ENCODE peak calls at places on chromosome 20, in six cellular contexts. A is CD8-positive, alpha-beta memory T cell; J is memory B cell; W is posterior vena cava; L is stimulated activated CD8-positive, alpha-beta memory T cell treated with anti-CD3 and anti-CD28 coated beads, Interleukin-12 subunit alpha, Interleukin-12 subunit beta, amount 100 ng/mL, for 4 hours; R is BJ. G is an unnamed sample.

GRCh38 chr20:34235875-34236274 is 5.3 kb upstream of the ASIP start:
- DNase-seq in R (no peak), A (no peak), J (no peak), L (no peak), W (no peak), G (no peak)

GRCh38 chr20:44579313-44580090 is 2.9 kb upstream of the PKIG start:
- DNase-seq in R (no peak), A (no peak), J (no peak), W (no peak), L (no peak), G (no peak)

GRCh38 chr20:63321148-63321831 is 28.3 kb downstream of the COL20A1 start:
- DNase-seq in J (no peak), A (no peak), R (peak), L (no peak), W (peak), G (no peak)

GRCh38 chr20:56566621-56567020 is 33.6 kb downstream of the FAM209B start:
- DNase-seq in J (no peak), L (no peak), A (no peak), R (no peak), W (no peak), G (no peak)

GRCh38 chr20:58661298-58662141 is 10.4 kb downstream of the STX16 start:
- DNase-seq in W (no peak), J (no peak), R (no peak), L (no peak), A (no peak), G (no peak)

GRCh38 chr20:61759286-61760065 is 306.2 kb downstream of the TAF4 start:
- DNase-seq in J (no peak), L (no peak), W (peak), R (no peak), A (no peak), G (no peak)

GRCh38 chr20:49276895-49277785 is 717 bp downstream of the ZNFX1 start:
- DNase-seq in R (no peak), W (peak), L (peak), A (peak), J (no peak), G (peak)

GRCh38 chr20:30919514-30920188 is 337.8 kb upstream of the DEFB115 start:
- DNase-seq in J (no peak), L (no peak), R (no peak), A (no peak), W (peak), G (no peak)

GRCh38 chr20:17559338-17559737 is 10.5 kb upstream of the DSTN start:
- DNase-seq in L (no peak), W (no peak), J (no peak), A (no peak), R (no peak), G (no peak)

GRCh38 chr20:16761305-16761829 is 13.2 kb downstream of the OTOR start:
- DNase-seq in A (peak), R (peak), L (peak), J (peak), W (no peak), G (peak)

GRCh38 chr20:34643919-34644318 is 33.0 kb downstream of the PIGU start:
- DNase-seq in A (no peak), W (no peak), L (no peak), R (peak), J (no peak), G (no peak)

GRCh38 chr20:20466341-20466879 is 98.5 kb downstream of the INSM1 start:
- DNase-seq in A (no peak), R (peak), L (no peak), W (no peak), J (no peak), G (no peak)

GRCh38 chr20:33158637-33159385 is 9.1 kb upstream of the BPIFA2 start:
- DNase-seq in J (no peak), A (no peak), R (no peak), L (no peak), W (no peak), G (no peak)

GRCh38 chr20:8036771-8037170 is 17.2 kb upstream of the TMX4 start:
- DNase-seq in W (no peak), J (no peak), L (no peak), A (no peak), R (no peak), G (no peak)

G was measured in ecto neural progenitor cell.